ENCODE peak calls at places on chromosomes 12 and 14, in eight cellular contexts. One of them, this sample, is unnamed.

GRCh38 chr12:130300725-130301124 is 37.0 kb upstream of the PIWIL1 start:
- DNase-seq in HFFc6: no peak
- DNase-seq in AG09309: no peak
- DNase-seq in WERI-Rb-1: no peak
- DNase-seq in B cell: no peak
- DNase-seq in RWPE2: no peak
- DNase-seq in neural crest cell: no peak
- DNase-seq in cardiac fibroblast: no peak
- DNase-seq in this sample: no peak

GRCh38 chr14:54691525-54692260 is 124.8 kb downstream of the SAMD4A start:
- DNase-seq in HFFc6: peak; percentile 59
- DNase-seq in AG09309: no peak
- DNase-seq in WERI-Rb-1: peak; percentile 82
- DNase-seq in B cell: peak; percentile 39
- DNase-seq in RWPE2: peak; percentile 78
- DNase-seq in neural crest cell: peak; percentile 71
- DNase-seq in cardiac fibroblast: peak; percentile 84
- DNase-seq in this sample: no peak

GRCh38 chr14:45089813-45090212 is 5.9 kb downstream of the PRPF39 start:
- DNase-seq in HFFc6: peak; percentile 48
- DNase-seq in AG09309: no peak
- DNase-seq in WERI-Rb-1: no peak
- DNase-seq in B cell: no peak
- DNase-seq in RWPE2: no peak
- DNase-seq in neural crest cell: no peak
- DNase-seq in cardiac fibroblast: no peak
- DNase-seq in this sample: no peak

GRCh38 chr12:103780992-103781391 is 60.0 kb downstream of the NT5DC3 start:
- DNase-seq in HFFc6: no peak
- DNase-seq in AG09309: no peak
- DNase-seq in WERI-Rb-1: no peak
- DNase-seq in B cell: no peak
- DNase-seq in RWPE2: no peak
- DNase-seq in neural crest cell: no peak
- DNase-seq in cardiac fibroblast: no peak
- DNase-seq in this sample: no peak

GRCh38 chr12:44833561-44833960 is 42.6 kb downstream of the NELL2 start:
- DNase-seq in HFFc6: no peak
- DNase-seq in AG09309: no peak
- DNase-seq in WERI-Rb-1: peak; percentile 33
- DNase-seq in B cell: no peak
- DNase-seq in RWPE2: no peak
- DNase-seq in neural crest cell: no peak
- DNase-seq in cardiac fibroblast: no peak
- DNase-seq in this sample: no peak

GRCh38 chr12:78331764-78332163 is 501.1 kb downstream of the NAV3 start:
- DNase-seq in HFFc6: no peak
- DNase-seq in AG09309: no peak
- DNase-seq in WERI-Rb-1: no peak
- DNase-seq in B cell: no peak
- DNase-seq in RWPE2: no peak
- DNase-seq in neural crest cell: no peak
- DNase-seq in cardiac fibroblast: peak; percentile 0
- DNase-seq in this sample: no peak

GRCh38 chr14:103563089-103563620 is 395 bp downstream of the COA8 start:
- DNase-seq in HFFc6: no peak
- DNase-seq in AG09309: no peak
- DNase-seq in WERI-Rb-1: no peak
- DNase-seq in B cell: no peak
- DNase-seq in RWPE2: peak; percentile 88
- DNase-seq in neural crest cell: no peak
- DNase-seq in cardiac fibroblast: no peak
- DNase-seq in this sample: no peak

GRCh38 chr12:95996034-95996658 is at the start of gene HAL:
- DNase-seq in HFFc6: no peak
- DNase-seq in AG09309: no peak
- DNase-seq in WERI-Rb-1: no peak
- DNase-seq in B cell: no peak
- DNase-seq in RWPE2: no peak
- DNase-seq in neural crest cell: no peak
- DNase-seq in cardiac fibroblast: peak; percentile 26
- DNase-seq in this sample: no peak

GRCh38 chr14:44767646-44768173 is 194.0 kb downstream of the KLHL28 start:
- DNase-seq in HFFc6: no peak
- DNase-seq in AG09309: no peak
- DNase-seq in WERI-Rb-1: no peak
- DNase-seq in B cell: no peak
- DNase-seq in RWPE2: no peak
- DNase-seq in neural crest cell: no peak
- DNase-seq in cardiac fibroblast: no peak
- DNase-seq in this sample: no peak

GRCh38 chr12:45518516-45519235 is 210.8 kb upstream of the ARID2 start:
- DNase-seq in HFFc6: no peak
- DNase-seq in AG09309: no peak
- DNase-seq in WERI-Rb-1: no peak
- DNase-seq in B cell: peak; percentile 14
- DNase-seq in RWPE2: no peak
- DNase-seq in neural crest cell: no peak
- DNase-seq in cardiac fibroblast: no peak
- DNase-seq in this sample: no peak

GRCh38 chr12:76341436-76342030 is 6.7 kb downstream of the BBS10 start:
- DNase-seq in HFFc6: peak; percentile 41
- DNase-seq in AG09309: no peak
- DNase-seq in WERI-Rb-1: no peak
- DNase-seq in B cell: no peak
- DNase-seq in RWPE2: no peak
- DNase-seq in neural crest cell: no peak
- DNase-seq in cardiac fibroblast: peak; percentile 12
- DNase-seq in this sample: no peak

GRCh38 chr12:76345569-76345968 is 2.6 kb downstream of the BBS10 start:
- DNase-seq in HFFc6: no peak
- DNase-seq in AG09309: no peak
- DNase-seq in WERI-Rb-1: no peak
- DNase-seq in B cell: no peak
- DNase-seq in RWPE2: no peak
- DNase-seq in neural crest cell: no peak
- DNase-seq in cardiac fibroblast: no peak
- DNase-seq in this sample: no peak

GRCh38 chr12:76348079-76348901 is at the start of gene BBS10:
- DNase-seq in HFFc6: peak; percentile 91
- DNase-seq in AG09309: peak; percentile 59
- DNase-seq in WERI-Rb-1: peak; percentile 93
- DNase-seq in B cell: peak; percentile 90
- DNase-seq in RWPE2: peak; percentile 91
- DNase-seq in neural crest cell: peak; percentile 78
- DNase-seq in cardiac fibroblast: peak; percentile 95
- DNase-seq in this sample: peak; percentile 96

GRCh38 chr12:76346236-76346635 is 2.0 kb downstream of the BBS10 start:
- DNase-seq in HFFc6: no peak
- DNase-seq in AG09309: no peak
- DNase-seq in WERI-Rb-1: no peak
- DNase-seq in B cell: no peak
- DNase-seq in RWPE2: no peak
- DNase-seq in neural crest cell: no peak
- DNase-seq in cardiac fibroblast: peak; percentile 47
- DNase-seq in this sample: no peak

GRCh38 chr12:76346798-76347420 is 1.3 kb downstream of the BBS10 start:
- DNase-seq in HFFc6: peak; percentile 75
- DNase-seq in AG09309: no peak
- DNase-seq in WERI-Rb-1: peak; percentile 15
- DNase-seq in B cell: peak; percentile 15
- DNase-seq in RWPE2: no peak
- DNase-seq in neural crest cell: no peak
- DNase-seq in cardiac fibroblast: peak; percentile 86
- DNase-seq in this sample: no peak
- TF ChIP-seq CTCF in HFFc6: peak; percentile 75
- TF ChIP-seq CTCF in AG09309: peak; percentile 59
- TF ChIP-seq CTCF in WERI-Rb-1: peak; percentile 19
- TF ChIP-seq CTCF in B cell: no peak
- TF ChIP-seq CTCF in RWPE2: peak; percentile 80
- TF ChIP-seq CTCF in neural crest cell: peak; percentile 51
- TF ChIP-seq CTCF in cardiac fibroblast: peak; percentile 32
- TF ChIP-seq CTCF in this sample: peak; percentile 86

GRCh38 chr14:53183611-53184010 is 30.5 kb upstream of the DDHD1 start:
- DNase-seq in HFFc6: peak; percentile 21
- DNase-seq in AG09309: peak; percentile 37
- DNase-seq in WERI-Rb-1: no peak
- DNase-seq in B cell: no peak
- DNase-seq in RWPE2: no peak
- DNase-seq in neural crest cell: no peak
- DNase-seq in cardiac fibroblast: peak; percentile 17
- DNase-seq in this sample: no peak

GRCh38 chr14:53174918-53175317 is 21.8 kb upstream of the DDHD1 start:
- DNase-seq in HFFc6: no peak
- DNase-seq in AG09309: no peak
- DNase-seq in WERI-Rb-1: peak; percentile 21
- DNase-seq in B cell: no peak
- DNase-seq in RWPE2: no peak
- DNase-seq in neural crest cell: no peak
- DNase-seq in cardiac fibroblast: no peak
- DNase-seq in this sample: no peak

GRCh38 chr14:53186532-53186931 is 33.4 kb upstream of the DDHD1 start:
- DNase-seq in HFFc6: no peak
- DNase-seq in AG09309: no peak
- DNase-seq in WERI-Rb-1: no peak
- DNase-seq in B cell: no peak
- DNase-seq in RWPE2: no peak
- DNase-seq in neural crest cell: no peak
- DNase-seq in cardiac fibroblast: no peak
- DNase-seq in this sample: no peak

GRCh38 chr14:53183071-53183470 is 29.9 kb upstream of the DDHD1 start:
- DNase-seq in HFFc6: no peak
- DNase-seq in AG09309: no peak
- DNase-seq in WERI-Rb-1: no peak
- DNase-seq in B cell: no peak
- DNase-seq in RWPE2: no peak
- DNase-seq in neural crest cell: no peak
- DNase-seq in cardiac fibroblast: no peak
- DNase-seq in this sample: no peak

DNA sequence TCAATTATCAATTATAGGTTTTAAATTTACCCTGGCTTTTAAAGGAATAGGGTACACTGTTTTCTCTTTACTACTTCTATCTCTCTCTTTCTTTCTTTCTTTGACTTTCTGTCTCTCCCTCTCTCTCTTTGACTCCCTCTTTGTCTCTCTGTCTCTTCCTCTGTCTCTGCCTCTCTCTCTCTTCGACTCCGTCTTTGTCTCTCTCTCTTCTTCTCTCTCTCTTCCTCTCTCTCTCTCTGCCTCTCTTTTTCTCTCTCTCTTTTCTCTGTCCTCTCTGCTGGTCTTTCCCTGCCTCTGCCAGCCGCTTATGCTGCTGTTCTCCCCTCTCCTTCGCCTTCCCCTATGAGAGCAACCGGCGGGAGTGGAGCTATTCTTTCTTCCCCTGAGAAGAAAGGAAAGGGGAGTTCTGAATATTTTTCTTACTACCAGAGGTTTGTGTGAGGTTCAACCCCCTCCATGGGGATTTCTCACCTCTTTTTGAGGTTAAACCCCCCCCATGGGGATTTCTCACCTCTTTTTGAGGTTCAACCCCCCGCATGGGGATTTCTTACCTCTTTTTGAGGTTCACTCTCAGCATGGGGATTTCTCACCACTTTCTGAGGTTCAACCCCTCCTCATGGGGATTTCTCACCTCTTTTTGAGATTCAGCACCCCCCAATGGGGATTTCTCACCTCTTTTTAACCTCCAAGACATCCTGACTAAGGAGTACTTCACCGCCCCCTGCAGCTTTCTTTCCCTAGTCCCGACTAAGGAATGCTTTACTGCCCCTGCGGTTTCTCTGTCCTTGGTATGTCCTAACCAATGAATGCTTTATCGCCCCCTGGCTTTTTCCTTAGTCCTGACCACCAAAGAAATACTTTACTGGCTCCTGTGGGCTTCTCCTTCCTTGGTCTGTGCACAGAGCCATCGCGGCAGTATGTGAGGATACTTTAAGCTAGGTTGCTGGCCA is 27.4 kb upstream of the DDHD1 start:
- DNase-seq in HFFc6: no peak
- DNase-seq in AG09309: peak; percentile 35
- DNase-seq in WERI-Rb-1: peak; percentile 27
- DNase-seq in B cell: peak; percentile 26
- DNase-seq in RWPE2: no peak
- DNase-seq in neural crest cell: peak; percentile 14
- DNase-seq in cardiac fibroblast: peak; percentile 47
- DNase-seq in this sample: no peak
- TF ChIP-seq CTCF in HFFc6: peak; percentile 43
- TF ChIP-seq CTCF in AG09309: peak; percentile 37
- TF ChIP-seq CTCF in WERI-Rb-1: peak; percentile 33
- TF ChIP-seq CTCF in B cell: no peak
- TF ChIP-seq CTCF in RWPE2: no peak
- TF ChIP-seq CTCF in neural crest cell: peak; percentile 38
- TF ChIP-seq CTCF in cardiac fibroblast: peak; percentile 14
- TF ChIP-seq CTCF in this sample: peak; percentile 73

GRCh38 chr14:104657114-104657524 is 32.3 kb upstream of the INF2 start:
- DNase-seq in HFFc6: no peak
- DNase-seq in AG09309: no peak
- DNase-seq in WERI-Rb-1: no peak
- DNase-seq in B cell: peak; percentile 88
- DNase-seq in RWPE2: no peak
- DNase-seq in neural crest cell: no peak
- DNase-seq in cardiac fibroblast: no peak
- DNase-seq in this sample: peak; percentile 80

GRCh38 chr14:104654119-104654518 is 35.3 kb upstream of the INF2 start:
- DNase-seq in HFFc6: no peak
- DNase-seq in AG09309: no peak
- DNase-seq in WERI-Rb-1: no peak
- DNase-seq in B cell: no peak
- DNase-seq in RWPE2: no peak
- DNase-seq in neural crest cell: no peak
- DNase-seq in cardiac fibroblast: no peak
- DNase-seq in this sample: no peak

GRCh38 chr14:104657563-104658324 is 31.7 kb upstream of the INF2 start:
- DNase-seq in HFFc6: no peak
- DNase-seq in AG09309: no peak
- DNase-seq in WERI-Rb-1: peak; percentile 43
- DNase-seq in B cell: peak; percentile 87
- DNase-seq in RWPE2: peak; percentile 49
- DNase-seq in neural crest cell: no peak
- DNase-seq in cardiac fibroblast: no peak
- DNase-seq in this sample: no peak

GRCh38 chr14:104655128-104655848 is 34.1 kb upstream of the INF2 start:
- DNase-seq in HFFc6: no peak
- DNase-seq in AG09309: no peak
- DNase-seq in WERI-Rb-1: no peak
- DNase-seq in B cell: no peak
- DNase-seq in RWPE2: no peak
- DNase-seq in neural crest cell: no peak
- DNase-seq in cardiac fibroblast: no peak
- DNase-seq in this sample: peak; percentile 81

GRCh38 chr14:104656014-104656714 is 33.3 kb upstream of the INF2 start:
- DNase-seq in HFFc6: no peak
- DNase-seq in AG09309: no peak
- DNase-seq in WERI-Rb-1: no peak
- DNase-seq in B cell: peak; percentile 76
- DNase-seq in RWPE2: no peak
- DNase-seq in neural crest cell: no peak
- DNase-seq in cardiac fibroblast: no peak
- DNase-seq in this sample: peak; percentile 84
- TF ChIP-seq CTCF in HFFc6: no peak
- TF ChIP-seq CTCF in AG09309: no peak
- TF ChIP-seq CTCF in WERI-Rb-1: no peak
- TF ChIP-seq CTCF in B cell: no peak
- TF ChIP-seq CTCF in RWPE2: no peak
- TF ChIP-seq CTCF in neural crest cell: no peak
- TF ChIP-seq CTCF in cardiac fibroblast: no peak
- TF ChIP-seq CTCF in this sample: no peak

GRCh38 chr12:51181558-51181957 is 8.6 kb upstream of the TFCP2 start:
- DNase-seq in HFFc6: no peak
- DNase-seq in AG09309: no peak
- DNase-seq in WERI-Rb-1: no peak
- DNase-seq in B cell: no peak
- DNase-seq in RWPE2: no peak
- DNase-seq in neural crest cell: no peak
- DNase-seq in cardiac fibroblast: no peak
- DNase-seq in this sample: no peak
- TF ChIP-seq CTCF in HFFc6: no peak
- TF ChIP-seq CTCF in AG09309: no peak
- TF ChIP-seq CTCF in WERI-Rb-1: no peak
- TF ChIP-seq CTCF in B cell: no peak
- TF ChIP-seq CTCF in RWPE2: no peak
- TF ChIP-seq CTCF in neural crest cell: no peak
- TF ChIP-seq CTCF in cardiac fibroblast: no peak
- TF ChIP-seq CTCF in this sample: no peak